ENCODE peak calls at places on chromosomes 1 and 21, in four cellular contexts. W is epithelial cell of proximal tubule, Q is mammary epithelial cell, U is suprapubic skin. K is an unnamed sample.

GRCh38 chr1:9384751-9385245 is 92.1 kb downstream of the SPSB1 start:
- DNase-seq in W (no peak), Q (no peak), U (no peak), K (no peak)

GRCh38 chr21:36966846-36967657 is 583 bp upstream of the HLCS start:
- DNase-seq in W (no peak), Q (no peak), U (no peak), K (no peak)

GRCh38 chr1:226736001-226736907 is 2.8 kb downstream of the ITPKB start:
- DNase-seq in W (no peak), Q (no peak), U (no peak), K (no peak)

GRCh38 chr1:13832536-13832935 is 132.5 kb downstream of the PRDM2 start:
- DNase-seq in W (no peak), Q (peak), U (peak), K (no peak)

GRCh38 chr1:241485554-241485992 is 34.0 kb downstream of the FH start:
- DNase-seq in W (no peak), Q (peak), U (no peak), K (no peak)

GRCh38 chr1:12150456-12151200 is 16.2 kb upstream of the TNFRSF1B start:
- DNase-seq in W (no peak), Q (no peak), U (no peak), K (no peak)

GRCh38 chr1:95381980-95382379 is 148.0 kb downstream of the RWDD3 start:
- DNase-seq in W (no peak), Q (no peak), U (no peak), K (no peak)

GRCh38 chr1:230146709-230147108 is 79.7 kb downstream of the GALNT2 start:
- DNase-seq in W (no peak), Q (no peak), U (no peak), K (no peak)

GRCh38 chr1:206490643-206491421 is 16.5 kb upstream of the RASSF5 start:
- DNase-seq in W (no peak), Q (no peak), U (no peak), K (no peak)

GRCh38 chr1:93993731-93994130 is 84.5 kb upstream of the GCLM start:
- DNase-seq in W (no peak), Q (peak), U (no peak), K (no peak)

GRCh38 chr1:78237364-78237916 is 191.7 kb downstream of the GIPC2 start:
- DNase-seq in W (no peak), Q (peak), U (no peak), K (no peak)

GRCh38 chr1:50368179-50369007 is 54.9 kb downstream of the DMRTA2 start:
- DNase-seq in W (no peak), Q (peak), U (no peak), K (no peak)

GRCh38 chr1:181588631-181589030 is 105.3 kb downstream of the CACNA1E start:
- DNase-seq in W (no peak), Q (peak), U (no peak), K (no peak)

GRCh38 chr1:104331763-104332162 is 582.1 kb downstream of the AMY1C start:
- DNase-seq in W (no peak), Q (no peak), U (no peak), K (no peak)

GRCh38 chr1:87642581-87643129 is 314.0 kb downstream of the LMO4 start:
- DNase-seq in W (no peak), Q (no peak), U (no peak), K (no peak)

GRCh38 chr1:155012052-155012546 is 9.5 kb downstream of the ZBTB7B start:
- DNase-seq in W (no peak), Q (no peak), U (peak), K (no peak)

GRCh38 chr1:55313903-55314302 is 98.7 kb upstream of the USP24 start:
- DNase-seq in W (no peak), Q (no peak), U (no peak), K (no peak)

GRCh38 chr1:67766117-67766978 is 66.9 kb downstream of the GNG12 start:
- DNase-seq in W (no peak), Q (peak), U (no peak), K (no peak)

GRCh38 chr1:78143152-78143551 is 97.4 kb downstream of the GIPC2 start:
- DNase-seq in W (no peak), Q (no peak), U (no peak), K (no peak)

GRCh38 chr1:40592107-40592773 is 60.8 kb downstream of the ZNF684 start:
- DNase-seq in W (no peak), Q (peak), U (no peak), K (no peak)

GRCh38 chr1:28156821-28157220 is 19.7 kb downstream of the PTAFR start:
- DNase-seq in W (no peak), Q (no peak), U (no peak), K (no peak)

GRCh38 chr1:170729608-170730378 is 65.9 kb downstream of the PRRX1 start:
- DNase-seq in W (no peak), Q (no peak), U (no peak), K (no peak)

GRCh38 chr21:44948426-44949120 is 8.7 kb downstream of the SLX9 start:
- DNase-seq in W (no peak), Q (no peak), U (no peak), K (peak)

GRCh38 chr1:167641786-167642500 is 11.9 kb downstream of the RCSD1 start:
- DNase-seq in W (no peak), Q (no peak), U (no peak), K (no peak)

GRCh38 chr1:168687796-168688195 is 41.2 kb downstream of the DPT start:
- DNase-seq in W (no peak), Q (no peak), U (no peak), K (no peak)

GRCh38 chr1:32984090-32984828 is 19.6 kb upstream of the RNF19B start:
- DNase-seq in W (no peak), Q (no peak), U (no peak), K (no peak)

GRCh38 chr1:164644774-164645634 is 86.0 kb downstream of the PBX1 start:
- DNase-seq in W (no peak), Q (peak), U (no peak), K (no peak)

GRCh38 chr1:78004719-78005346 is at the start of gene DNAJB4:
- DNase-seq in W (peak), Q (peak), U (no peak), K (no peak)

GRCh38 chr1:119099775-119100174 is 40.7 kb downstream of the WARS2 start:
- DNase-seq in W (no peak), Q (no peak), U (no peak), K (no peak)

GRCh38 chr1:204266504-204267034 is 52.8 kb upstream of the GOLT1A start:
- DNase-seq in W (peak), Q (no peak), U (no peak), K (no peak)

GRCh38 chr1:243623831-243624230 is 226.2 kb downstream of the AKT3 start:
- DNase-seq in W (no peak), Q (peak), U (no peak), K (no peak)

GRCh38 chr1:200776949-200777348 is 38.3 kb downstream of the CAMSAP2 start:
- DNase-seq in W (no peak), Q (no peak), U (no peak), K (no peak)

GRCh38 chr1:34268311-34269042 is 91.8 kb downstream of the C1orf94 start:
- DNase-seq in W (no peak), Q (no peak), U (no peak), K (no peak)

GRCh38 chr1:162676767-162677166 is 44.5 kb downstream of the DDR2 start:
- DNase-seq in W (no peak), Q (no peak), U (no peak), K (no peak)

GRCh38 chr21:46431884-46432488 is 26.7 kb upstream of the DIP2A start:
- DNase-seq in W (no peak), Q (no peak), U (no peak), K (peak)

GRCh38 chr21:34227386-34227852 is 136.4 kb upstream of the KCNE2 start:
- DNase-seq in W (no peak), Q (no peak), U (no peak), K (no peak)

GRCh38 chr21:32889596-32889995 is 118.0 kb upstream of the PAXBP1 start:
- DNase-seq in W (no peak), Q (peak), U (no peak), K (no peak)

GRCh38 chr1:235024706-235025421 is 103.8 kb downstream of the TOMM20 start:
- DNase-seq in W (no peak), Q (no peak), U (peak), K (no peak)

GRCh38 chr1:235024045-235024439 is 104.6 kb downstream of the TOMM20 start:
- DNase-seq in W (no peak), Q (no peak), U (no peak), K (no peak)

GRCh38 chr1:235021815-235022214 is 106.8 kb downstream of the TOMM20 start:
- DNase-seq in W (no peak), Q (no peak), U (peak), K (no peak)

GRCh38 chr1:235022341-235023196 is 106.1 kb downstream of the TOMM20 start:
- DNase-seq in W (no peak), Q (no peak), U (peak), K (no peak)

DNA sequence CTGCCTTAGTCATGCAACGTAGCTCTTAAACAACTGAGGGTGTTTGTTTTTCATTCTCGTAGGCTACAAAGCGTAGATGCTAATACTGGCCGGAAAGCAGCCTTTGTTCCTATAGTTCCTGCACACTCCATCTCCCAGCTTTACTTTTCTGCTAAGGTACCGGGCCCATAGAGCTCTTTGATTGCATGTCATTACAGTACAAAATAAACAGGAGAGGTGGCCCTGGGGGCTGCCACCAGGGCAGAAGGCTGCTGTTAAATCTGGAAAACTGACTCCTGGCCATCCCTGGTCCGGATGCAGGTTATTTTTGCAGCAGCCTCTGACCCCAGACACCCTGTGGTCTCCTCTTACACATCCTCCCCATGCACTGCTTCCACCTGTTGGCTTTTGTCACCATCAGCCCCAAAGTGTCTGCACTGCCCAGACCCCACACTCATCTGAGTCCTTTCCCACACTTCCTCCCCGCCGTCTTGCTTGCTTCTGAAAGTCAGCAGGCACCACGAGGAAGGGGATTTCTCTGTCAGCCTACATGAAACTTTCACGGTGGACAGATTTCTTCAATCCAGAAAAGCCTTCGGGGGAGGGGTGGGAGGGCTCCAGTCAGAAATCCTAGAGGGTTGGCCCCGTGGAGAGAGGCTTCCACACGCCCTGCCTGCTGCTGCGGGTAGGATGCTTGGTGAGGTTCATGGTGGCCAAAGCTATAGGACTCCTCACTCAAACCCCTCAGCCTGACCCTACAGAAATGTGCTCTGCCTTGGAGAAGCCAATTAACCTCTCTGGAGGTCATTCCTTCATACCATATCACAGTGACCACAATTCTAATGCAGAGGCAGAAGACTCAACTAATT is 105.2 kb downstream of the TOMM20 start:
- DNase-seq in W (no peak), Q (no peak), U (peak), K (no peak)
- TF ChIP-seq CTCF in W (no peak), Q (no peak), U (no peak), K (no peak)

GRCh38 chr1:14940285-14940890 is 213.2 kb upstream of the TMEM51 start:
- DNase-seq in W (no peak), Q (no peak), U (no peak), K (no peak)
- TF ChIP-seq CTCF in W (no peak), Q (no peak), U (no peak), K (no peak)

GRCh38 chr1:179108644-179109043 is 26.8 kb downstream of the TOR3A start:
- DNase-seq in W (no peak), Q (no peak), U (no peak), K (no peak)
- TF ChIP-seq CTCF in W (no peak), Q (no peak), U (no peak), K (no peak)

DNA sequence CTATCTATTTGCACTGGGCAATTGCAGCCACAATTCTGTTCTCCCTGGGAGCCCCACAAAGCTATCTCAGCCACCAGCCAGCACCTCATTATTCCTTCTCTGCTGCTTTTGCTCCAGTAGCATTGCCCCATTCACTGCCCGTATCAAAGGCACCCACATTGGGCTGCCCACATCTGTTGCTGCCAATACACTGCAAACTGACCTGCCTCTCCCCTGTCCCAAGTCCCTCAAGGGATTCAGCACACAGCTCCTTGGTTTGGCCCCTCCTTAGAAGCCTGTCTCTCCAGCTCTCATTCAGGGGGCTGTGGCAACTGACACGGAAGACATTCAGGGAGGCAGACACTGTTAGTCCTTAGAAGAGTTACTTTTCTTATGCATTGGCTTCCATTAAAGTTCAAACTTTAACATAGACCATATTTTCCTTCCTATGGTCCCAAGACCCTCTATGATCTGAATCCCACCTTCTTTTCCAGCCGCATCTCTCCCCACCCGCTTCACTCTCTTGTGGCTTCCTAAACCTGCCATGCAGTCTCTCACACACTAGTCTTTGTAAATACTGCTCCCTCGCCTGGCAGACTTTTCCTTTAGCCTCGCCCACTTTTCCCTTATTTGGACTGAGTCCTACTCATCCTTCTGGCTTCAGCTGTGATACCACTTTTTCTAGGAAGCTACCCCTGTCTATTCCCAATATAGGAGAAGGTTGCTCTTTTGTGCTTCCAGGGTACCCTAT is 19.3 kb upstream of the KLHDC8A start:
- DNase-seq in W (no peak), Q (peak), U (no peak), K (no peak)
- TF ChIP-seq CTCF in W (no peak), Q (no peak), U (no peak), K (peak)

DNA sequence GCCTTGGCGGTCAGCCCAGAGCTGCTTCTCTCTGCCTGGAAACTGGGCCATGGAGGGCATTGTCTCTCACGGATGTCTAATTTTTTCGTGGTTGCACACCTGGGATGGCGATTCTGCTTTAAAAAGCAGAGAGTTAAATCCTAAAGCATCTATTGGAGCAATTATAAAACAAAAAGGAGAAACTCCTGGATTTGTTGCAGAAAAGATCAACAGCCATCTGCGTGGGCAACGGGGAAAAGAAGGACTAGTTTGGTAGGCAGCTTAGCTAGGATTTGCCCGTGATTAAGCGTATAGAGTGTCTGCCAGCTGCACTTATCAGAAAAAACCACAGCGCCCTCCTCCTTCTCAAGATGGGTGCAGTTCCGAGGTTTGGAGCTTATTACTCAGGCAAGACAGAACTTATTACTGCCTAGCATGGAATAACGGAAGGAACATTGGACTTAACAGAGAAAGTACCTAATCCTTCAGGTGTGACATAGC is 524 bp upstream of the SLC25A24 start:
- DNase-seq in W (peak), Q (peak), U (no peak), K (no peak)
- TF ChIP-seq CTCF in W (peak), Q (no peak), U (no peak), K (peak)

GRCh38 chr1:222387020-222387816 is 160.7 kb downstream of the HHIPL2 start:
- DNase-seq in W (no peak), Q (no peak), U (no peak), K (no peak)
- TF ChIP-seq CTCF in W (peak), Q (peak), U (no peak), K (peak)

GRCh38 chr1:220786337-220787068 is at the start of gene MTARC1:
- DNase-seq in W (no peak), Q (no peak), U (no peak), K (no peak)
- TF ChIP-seq CTCF in W (no peak), Q (no peak), U (no peak), K (peak)

GRCh38 chr1:209326096-209326495 is 257.4 kb upstream of the CAMK1G start:
- DNase-seq in W (no peak), Q (no peak), U (no peak), K (no peak)
- TF ChIP-seq CTCF in W (no peak), Q (no peak), U (no peak), K (no peak)

GRCh38 chr1:46188295-46189030 is 9.8 kb downstream of the POMGNT1 start:
- DNase-seq in W (no peak), Q (no peak), U (no peak), K (no peak)
- TF ChIP-seq CTCF in W (peak), Q (peak), U (no peak), K (peak)

GRCh38 chr1:18200136-18200717 is 92.6 kb downstream of the IGSF21 start:
- DNase-seq in W (no peak), Q (no peak), U (no peak), K (no peak)
- TF ChIP-seq CTCF in W (peak), Q (no peak), U (no peak), K (no peak)